ENCODE peak calls at places on chromosomes 16 and 17, in seven cellular contexts. T is pancreas, N is psoas muscle, Y is chondrocyte, F is retinal pigment epithelial cell, Z is lower leg skin, U is nephron progenitor cell. D is an unnamed sample.

GRCh38 chr17:52035336-52035915 is 123.1 kb downstream of the CA10 start:
- DNase-seq in T (no peak), N (no peak), Y (peak; percentile 57), F (no peak), Z (no peak), U (no peak), D (no peak)

GRCh38 chr16:73382921-73383594 is 335.1 kb upstream of the ZFHX3 start:
- DNase-seq in T (no peak), N (no peak), Y (no peak), F (no peak), Z (no peak), U (peak; percentile 13), D (peak; percentile 18)

GRCh38 chr17:63116967-63117366 is 150.9 kb downstream of the TANC2 start:
- DNase-seq in T (no peak), N (no peak), Y (no peak), F (peak; percentile 41), Z (no peak), U (peak; percentile 9), D (no peak)

GRCh38 chr16:73060216-73060615 is 12.3 kb upstream of the ZFHX3 start:
- DNase-seq in T (no peak), N (no peak), Y (no peak), F (no peak), Z (no peak), U (no peak), D (no peak)

GRCh38 chr17:49821916-49822315 is 26.0 kb downstream of the TAC4 start:
- DNase-seq in T (no peak), N (no peak), Y (no peak), F (no peak), Z (no peak), U (no peak), D (no peak)

GRCh38 chr17:14356043-14356637 is 55.3 kb downstream of the HS3ST3B1 start:
- DNase-seq in T (no peak), N (no peak), Y (no peak), F (no peak), Z (no peak), U (no peak), D (no peak)

GRCh38 chr17:33955461-33955860 is 299.6 kb upstream of the CCL2 start:
- DNase-seq in T (no peak), N (no peak), Y (no peak), F (no peak), Z (no peak), U (no peak), D (no peak)

GRCh38 chr17:65556014-65556909 is 5.2 kb downstream of the AXIN2 start:
- DNase-seq in T (peak; percentile 100), N (peak; percentile 92), Y (peak; percentile 87), F (no peak), Z (peak; percentile 75), U (peak; percentile 95), D (peak; percentile 90)

GRCh38 chr17:34562387-34562786 is 17.0 kb upstream of the TMEM132E start:
- DNase-seq in T (no peak), N (no peak), Y (no peak), F (no peak), Z (no peak), U (no peak), D (no peak)

GRCh38 chr17:14198013-14198412 is 38.6 kb downstream of the CDRT15 start:
- DNase-seq in T (no peak), N (no peak), Y (no peak), F (no peak), Z (no peak), U (peak; percentile 22), D (no peak)

GRCh38 chr16:67100569-67101300 is 9.0 kb upstream of the PHAF1 start:
- DNase-seq in T (no peak), N (no peak), Y (no peak), F (peak; percentile 7), Z (no peak), U (no peak), D (no peak)

GRCh38 chr17:2580156-2580555 is 13.3 kb upstream of the PAFAH1B1 start:
- DNase-seq in T (no peak), N (no peak), Y (no peak), F (no peak), Z (no peak), U (no peak), D (no peak)

GRCh38 chr16:47375423-47375822 is 85.4 kb downstream of the ITFG1 start:
- DNase-seq in T (no peak), N (no peak), Y (no peak), F (no peak), Z (no peak), U (no peak), D (no peak)

GRCh38 chr17:41403409-41404023 is 6.1 kb upstream of the KRT31 start:
- DNase-seq in T (no peak), N (no peak), Y (no peak), F (no peak), Z (no peak), U (no peak), D (no peak)

GRCh38 chr16:10103096-10103495 is 79.1 kb downstream of the GRIN2A start:
- DNase-seq in T (no peak), N (no peak), Y (no peak), F (no peak), Z (no peak), U (no peak), D (no peak)

GRCh38 chr17:50715471-50715870 is 3.9 kb upstream of the LUC7L3 start:
- DNase-seq in T (no peak), N (no peak), Y (no peak), F (no peak), Z (no peak), U (no peak), D (no peak)

GRCh38 chr16:11389631-11390565 is 44.6 kb downstream of the RMI2 start:
- DNase-seq in T (peak; percentile 51), N (no peak), Y (peak; percentile 79), F (no peak), Z (no peak), U (no peak), D (no peak)

GRCh38 chr17:54814371-54814770 is 86.3 kb upstream of the TOM1L1 start:
- DNase-seq in T (no peak), N (no peak), Y (no peak), F (no peak), Z (no peak), U (no peak), D (no peak)

GRCh38 chr16:3458278-3458851 is 14.9 kb downstream of the NAA60 start:
- DNase-seq in T (no peak), N (peak; percentile 65), Y (no peak), F (no peak), Z (no peak), U (no peak), D (no peak)

GRCh38 chr17:57995076-57995956 is 7.3 kb upstream of the VEZF1 start:
- DNase-seq in T (no peak), N (peak; percentile 87), Y (no peak), F (peak; percentile 54), Z (peak; percentile 62), U (peak; percentile 51), D (peak; percentile 45)

GRCh38 chr16:2331932-2332267 is 8.6 kb downstream of the ABCA3 start:
- DNase-seq in T (no peak), N (no peak), Y (no peak), F (no peak), Z (no peak), U (no peak), D (no peak)

GRCh38 chr17:22253007-22253406 is 560.7 kb downstream of the KCNJ18 start:
- DNase-seq in T (no peak), N (no peak), Y (no peak), F (no peak), Z (no peak), U (no peak), D (no peak)

GRCh38 chr17:8253801-8254200 is 4.7 kb downstream of the PFAS start:
- DNase-seq in T (no peak), N (no peak), Y (no peak), F (no peak), Z (no peak), U (no peak), D (no peak)

GRCh38 chr17:60311186-60311585 is 80.7 kb downstream of the USP32 start:
- DNase-seq in T (no peak), N (no peak), Y (no peak), F (no peak), Z (no peak), U (no peak), D (no peak)

GRCh38 chr16:31404353-31405064 is 11.4 kb downstream of the ITGAD start:
- DNase-seq in T (no peak), N (no peak), Y (no peak), F (no peak), Z (no peak), U (no peak), D (no peak)

GRCh38 chr17:50634123-50634914 is at the start of gene ABCC3:
- DNase-seq in T (peak; percentile 87), N (peak; percentile 67), Y (no peak), F (no peak), Z (no peak), U (peak; percentile 62), D (no peak)

GRCh38 chr16:85245307-85246172 is 133.3 kb upstream of the CIBAR2 start:
- DNase-seq in T (no peak), N (peak; percentile 82), Y (no peak), F (no peak), Z (no peak), U (peak; percentile 74), D (peak; percentile 72)

GRCh38 chr17:73013816-73014663 is 78.4 kb downstream of the SLC39A11 start:
- DNase-seq in T (no peak), N (no peak), Y (no peak), F (no peak), Z (no peak), U (peak; percentile 42), D (no peak)
- TF ChIP-seq CTCF in T (no peak), N (no peak), Y (peak; percentile 52), F (no peak), Z (no peak), U (no peak), D (no peak)

GRCh38 chr16:81795193-81795592 is 16.1 kb downstream of the PLCG2 start:
- DNase-seq in T (no peak), N (no peak), Y (no peak), F (no peak), Z (no peak), U (no peak), D (no peak)
- TF ChIP-seq CTCF in T (no peak), N (no peak), Y (no peak), F (no peak), Z (no peak), U (no peak), D (no peak)

GRCh38 chr16:88331989-88332920 is 50.5 kb upstream of the ZNF469 start:
- DNase-seq in T (no peak), N (peak; percentile 91), Y (no peak), F (peak; percentile 99), Z (peak; percentile 80), U (no peak), D (no peak)
- TF ChIP-seq CTCF in T (no peak), N (no peak), Y (no peak), F (no peak), Z (no peak), U (no peak), D (no peak)

DNA sequence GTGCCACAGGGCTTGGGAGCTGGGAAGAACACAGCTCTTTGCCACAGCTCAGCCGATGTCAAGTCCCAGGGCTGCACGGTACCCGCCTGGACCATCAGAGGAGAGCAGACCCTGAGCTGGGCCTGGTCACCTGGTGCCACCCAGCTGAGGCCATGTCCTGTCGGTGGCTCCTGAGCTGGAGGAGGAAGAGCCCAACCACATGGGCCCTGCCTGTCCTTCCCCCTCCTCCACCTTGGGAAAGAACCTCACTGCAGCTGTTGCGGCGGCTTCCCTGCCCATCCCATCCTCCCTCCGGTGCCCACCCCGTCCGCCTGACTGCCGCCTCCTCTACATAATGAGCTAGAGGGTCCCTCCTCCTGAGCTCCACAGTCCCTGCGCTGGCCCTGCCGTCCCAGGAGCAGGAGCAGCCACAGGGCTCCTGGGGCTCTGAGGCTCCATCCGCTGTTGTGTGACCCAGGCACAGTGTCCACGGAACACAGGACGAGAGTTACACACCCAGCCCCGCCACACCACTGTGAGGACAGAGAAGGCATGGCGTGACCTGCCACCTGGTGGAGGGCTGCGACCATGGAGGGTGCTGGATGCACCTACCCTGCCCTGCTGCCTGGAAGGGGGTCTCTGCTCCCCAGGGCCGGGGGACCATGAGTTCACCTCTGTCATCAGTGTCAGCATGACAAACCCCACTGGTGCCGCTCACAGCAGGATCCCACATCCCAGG is 21.4 kb upstream of the CHMP6 start:
- DNase-seq in T (no peak), N (peak; percentile 80), Y (peak; percentile 90), F (no peak), Z (no peak), U (peak; percentile 46), D (no peak)
- TF ChIP-seq CTCF in T (no peak), N (peak; percentile 54), Y (peak; percentile 80), F (peak; percentile 64), Z (no peak), U (no peak), D (peak; percentile 53)